ENCODE peak calls at places on chromosomes 16 and 17, in six cellular contexts. Q is MM.1S; K is cardiac muscle cell; A is B cell; F is CD8-positive, alpha-beta T cell; L is heart right ventricle. M is an unnamed sample.

GRCh38 chr16:73059779-73060178 is 11.9 kb upstream of the ZFHX3 start:
- DNase-seq in Q (no peak), A (no peak), L (no peak), K (no peak), F (no peak), M (no peak)

GRCh38 chr16:23435500-23435899 is 17.5 kb downstream of the COG7 start:
- DNase-seq in A (peak), F (peak), Q (peak), L (peak), K (peak), M (peak)

GRCh38 chr17:32269377-32269776 is 3.7 kb downstream of the RHBDL3 start:
- DNase-seq in L (no peak), F (no peak), Q (no peak), A (no peak), K (no peak), M (no peak)

GRCh38 chr17:63996430-63997182 is 1.5 kb upstream of the PRR29 start:
- DNase-seq in Q (no peak), L (no peak), F (no peak), K (no peak), A (no peak), M (no peak)

GRCh38 chr17:4834621-4835020 is 1.5 kb downstream of the MINK1 start:
- DNase-seq in A (no peak), L (no peak), Q (no peak), F (no peak), K (no peak), M (no peak)

GRCh38 chr17:48043171-48043570 is 5.0 kb upstream of the NFE2L1 start:
- DNase-seq in F (no peak), K (no peak), Q (no peak), A (no peak), L (no peak), M (no peak)

GRCh38 chr17:30433514-30433913 is 43.7 kb upstream of the GOSR1 start:
- DNase-seq in L (no peak), Q (no peak), A (no peak), F (no peak), K (no peak), M (no peak)

GRCh38 chr17:62995377-62995885 is 29.4 kb downstream of the TANC2 start:
- DNase-seq in K (peak), A (no peak), Q (peak), L (peak), F (no peak), M (peak)

GRCh38 chr17:73397278-73397826 is 85.6 kb upstream of the CDC42EP4 start:
- DNase-seq in A (no peak), K (no peak), F (no peak), Q (no peak), L (no peak), M (no peak)

GRCh38 chr17:1627219-1627986 is 1.2 kb downstream of the SLC43A2 start:
- DNase-seq in Q (no peak), A (peak), L (no peak), K (no peak), F (no peak), M (peak)

GRCh38 chr17:50863221-50863843 is 2.8 kb downstream of the TOB1 start:
- DNase-seq in Q (peak), K (peak), L (no peak), A (no peak), F (peak), M (peak)

GRCh38 chr17:14270508-14270907 is 30.4 kb upstream of the HS3ST3B1 start:
- DNase-seq in A (no peak), Q (no peak), K (no peak), F (no peak), L (no peak), M (no peak)

GRCh38 chr17:3695723-3696411 is at the start of gene P2RX5:
- DNase-seq in F (peak), A (peak), Q (peak), L (no peak), K (peak), M (peak)

GRCh38 chr17:18002171-18002570 is 29.5 kb downstream of the DRC3 start:
- DNase-seq in A (no peak), F (no peak), K (no peak), Q (no peak), L (no peak), M (no peak)

GRCh38 chr16:50121721-50122445 is 31.2 kb upstream of the TENT4B start:
- DNase-seq in Q (peak), F (peak), L (no peak), A (no peak), K (no peak), M (no peak)

GRCh38 chr17:5422505-5422904 is 2.5 kb downstream of the RPAIN start:
- DNase-seq in F (no peak), Q (no peak), K (no peak), A (no peak), L (no peak), M (no peak)

GRCh38 chr16:11095935-11096334 is 151.6 kb downstream of the CLEC16A start:
- DNase-seq in Q (no peak), K (no peak), L (no peak), A (no peak), F (no peak), M (no peak)

GRCh38 chr16:3266873-3267537 is 10.6 kb upstream of the MEFV start:
- DNase-seq in L (no peak), Q (no peak), A (no peak), K (peak), F (no peak), M (no peak)

GRCh38 chr16:88526906-88527185 is 43.4 kb upstream of the ZC3H18 start:
- DNase-seq in F (no peak), K (no peak), A (no peak), L (no peak), Q (no peak), M (no peak)

GRCh38 chr16:75402821-75403475 is 30.4 kb downstream of the CFDP1 start:
- DNase-seq in K (peak), L (no peak), F (no peak), A (peak), Q (no peak), M (no peak)

GRCh38 chr16:4052801-4053662 is 63.2 kb downstream of the ADCY9 start:
- DNase-seq in L (peak), Q (no peak), F (no peak), A (no peak), K (peak), M (no peak)

GRCh38 chr17:74452027-74452840 is 14.2 kb upstream of the CD300A start:
- DNase-seq in A (no peak), Q (no peak), F (no peak), K (no peak), L (no peak), M (no peak)

GRCh38 chr17:36697907-36698526 is 96.6 kb downstream of the MRM1 start:
- DNase-seq in K (peak), A (no peak), L (no peak), F (no peak), Q (no peak), M (peak)

GRCh38 chr16:14377326-14377725 is 252.7 kb downstream of the PARN start:
- DNase-seq in L (no peak), Q (no peak), F (no peak), A (no peak), K (no peak), M (no peak)

GRCh38 chr17:11823862-11824261 is 173.4 kb downstream of the ZNF18 start:
- DNase-seq in A (no peak), L (no peak), F (no peak), Q (no peak), K (no peak), M (no peak)

GRCh38 chr17:10754861-10755591 is 25.2 kb upstream of the TMEM220 start:
- DNase-seq in F (no peak), Q (no peak), L (no peak), K (peak), A (no peak), M (peak)

GRCh38 chr17:74840989-74841666 is 18.6 kb downstream of the GRIN2C start:
- DNase-seq in L (peak), Q (no peak), F (no peak), K (peak), A (peak), M (no peak)

DNA sequence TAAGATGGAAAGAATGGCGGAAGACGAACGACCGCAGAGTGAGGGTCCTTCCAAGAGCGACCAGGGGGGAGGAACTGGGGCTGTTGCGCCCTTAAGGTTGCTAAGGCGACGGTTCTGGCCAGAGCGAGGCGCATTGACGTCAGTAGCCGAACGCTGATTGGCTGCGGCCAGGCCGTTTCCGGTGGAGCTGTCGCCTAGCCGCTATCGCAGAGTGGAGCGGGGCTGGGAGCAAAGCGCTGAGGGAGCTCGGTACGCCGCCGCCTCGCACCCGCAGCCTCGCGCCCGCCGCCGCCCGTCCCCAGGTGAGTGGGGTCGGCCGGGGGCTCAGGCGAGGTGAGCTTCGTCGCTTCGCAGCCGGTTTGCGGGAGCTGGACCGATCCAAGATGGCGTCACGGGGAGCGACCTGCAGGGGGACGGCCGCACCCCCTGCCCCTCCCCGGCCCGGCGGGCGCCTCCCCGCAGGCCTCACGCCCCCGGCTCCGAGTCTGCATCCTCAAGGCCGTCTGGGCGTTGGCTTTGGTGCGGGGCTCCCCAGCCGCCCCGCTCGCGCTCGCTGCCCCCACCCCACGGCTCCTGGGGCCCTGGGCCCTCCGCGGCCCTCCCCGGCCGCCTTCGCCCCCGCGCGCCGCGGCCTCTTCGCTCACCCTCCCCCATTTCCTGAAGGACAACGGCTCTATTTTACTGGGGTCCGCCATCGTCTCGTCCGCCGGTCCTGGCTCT is at the start of gene PRKAR1A:
- DNase-seq in F (peak), L (peak), A (peak), K (peak), Q (peak), M (peak)
- TF ChIP-seq CTCF in F (no peak), L (no peak), A (no peak), K (no peak), Q (no peak), M (no peak)

GRCh38 chr17:19337712-19338023 is 24.9 kb downstream of the B9D1 start:
- DNase-seq in F (no peak), Q (no peak), K (no peak), A (no peak), L (no peak), M (no peak)

GRCh38 chr17:19335951-19336631 is 26.4 kb downstream of the B9D1 start:
- DNase-seq in A (no peak), K (no peak), L (no peak), Q (no peak), F (no peak), M (no peak)

GRCh38 chr17:19339341-19339815 is 23.1 kb downstream of the B9D1 start:
- DNase-seq in L (no peak), F (no peak), A (no peak), K (no peak), Q (no peak), M (no peak)

GRCh38 chr17:19338031-19338990 is 24.2 kb downstream of the B9D1 start:
- DNase-seq in A (peak), F (peak), L (peak), Q (peak), K (peak), M (peak)

DNA sequence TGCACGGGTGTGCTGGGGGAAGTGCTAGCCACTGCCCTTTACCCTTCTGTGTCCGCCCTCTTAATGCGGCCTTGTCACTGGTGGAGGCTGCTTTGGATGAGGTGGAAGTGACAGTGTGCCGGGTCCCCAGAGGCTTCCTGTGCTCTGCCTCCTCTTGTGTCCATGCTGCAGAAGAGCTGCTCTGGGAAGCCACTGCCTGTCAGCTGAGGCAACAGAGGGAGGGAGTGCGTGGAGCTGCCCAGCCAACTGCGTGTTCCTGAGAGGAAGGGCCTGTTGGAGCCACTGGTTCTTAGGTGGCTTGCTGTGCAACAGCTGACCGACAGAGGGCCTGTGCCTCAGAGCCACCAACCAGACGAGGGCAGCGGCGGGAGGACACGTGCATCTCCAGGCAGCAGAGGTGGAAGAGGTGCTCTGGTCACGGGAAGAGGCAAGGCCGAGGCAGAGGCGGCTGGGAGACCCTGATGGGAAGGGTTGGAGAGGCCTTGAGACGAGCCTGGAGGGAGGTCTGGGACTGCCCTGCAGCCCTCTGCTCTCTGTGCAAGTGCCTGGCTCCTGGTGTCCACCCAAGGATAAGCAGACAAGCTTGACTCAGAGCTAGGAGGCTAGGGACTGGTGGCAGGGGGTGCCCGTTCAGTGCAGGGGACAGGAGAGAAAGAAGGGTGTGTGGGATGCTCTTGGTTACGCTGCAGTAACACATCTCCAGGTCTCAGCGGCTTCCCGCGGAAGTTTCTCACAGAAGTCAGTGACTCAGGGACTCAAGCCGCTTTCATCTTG is 25.4 kb downstream of the B9D1 start:
- DNase-seq in A (no peak), K (peak), Q (no peak), L (no peak), F (no peak), M (no peak)
- TF ChIP-seq CTCF in A (no peak), K (no peak), Q (no peak), L (no peak), F (no peak), M (no peak)

GRCh38 chr17:77247609-77248008 is 106.8 kb downstream of the SEC14L1 start:
- DNase-seq in L (no peak), Q (no peak), K (no peak), F (no peak), A (no peak), M (no peak)
- TF ChIP-seq CTCF in L (no peak), Q (no peak), K (no peak), F (no peak), A (no peak), M (no peak)

DNA sequence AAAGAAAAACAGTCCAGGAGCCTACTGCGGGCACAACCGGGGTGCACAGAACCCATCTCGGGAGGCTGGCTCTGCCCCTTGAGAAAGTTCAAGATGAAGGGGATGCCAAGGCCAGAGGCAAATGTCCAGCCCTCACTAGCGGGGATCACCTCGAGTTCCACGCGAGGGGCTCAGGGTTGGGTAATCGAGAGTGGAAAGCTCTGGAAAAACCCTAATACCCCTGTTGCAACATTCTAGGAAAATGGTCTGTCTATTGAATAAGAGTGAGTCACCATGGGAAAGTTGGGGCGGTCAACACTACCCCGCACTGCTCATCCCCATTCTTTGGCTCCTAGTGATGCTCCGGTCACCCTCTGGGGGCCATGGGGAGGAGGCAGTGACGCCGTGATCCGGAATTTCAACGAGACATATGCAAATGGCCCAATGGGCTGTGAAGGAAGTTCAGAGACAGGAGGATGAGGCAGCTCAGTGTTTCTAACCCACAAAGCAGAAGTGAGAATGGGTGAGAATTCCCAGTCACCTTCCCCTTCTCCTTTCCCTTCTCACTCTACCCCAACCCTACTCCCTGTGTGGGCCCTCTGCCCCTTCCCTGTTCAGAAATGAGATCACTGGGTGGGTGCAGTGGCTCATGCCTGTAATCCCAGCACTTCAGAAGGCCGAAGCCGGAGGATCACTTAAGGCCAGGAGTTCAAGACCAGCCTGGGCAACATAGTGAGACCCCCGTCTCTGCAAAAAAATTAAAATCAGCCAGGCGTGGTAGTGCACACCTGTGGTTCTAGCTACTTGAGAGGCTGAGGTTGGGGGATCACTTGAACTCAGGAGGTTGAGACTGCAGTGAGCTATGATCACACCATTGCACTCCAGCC is 22.4 kb downstream of the SOCS3 start:
- DNase-seq in K (no peak), Q (no peak), F (no peak), A (peak), L (no peak), M (no peak)
- TF ChIP-seq CTCF in K (no peak), Q (no peak), F (no peak), A (peak), L (no peak), M (no peak)

GRCh38 chr17:49495842-49496182 is 719 bp downstream of the NGFR start:
- DNase-seq in L (no peak), F (no peak), A (peak), K (no peak), Q (no peak), M (no peak)

GRCh38 chr17:49496866-49497146 is 1.7 kb downstream of the NGFR start:
- DNase-seq in F (peak), L (no peak), Q (no peak), A (no peak), K (no peak), M (no peak)

GRCh38 chr17:49497147-49498036 is 2.3 kb downstream of the NGFR start:
- DNase-seq in K (peak), Q (no peak), F (peak), A (peak), L (peak), M (peak)

GRCh38 chr17:49496183-49496865 is 1.2 kb downstream of the NGFR start:
- DNase-seq in Q (peak), K (peak), L (peak), A (peak), F (peak), M (peak)

GRCh38 chr17:49498037-49498615 is 3.0 kb downstream of the NGFR start:
- DNase-seq in A (no peak), F (no peak), K (peak), Q (no peak), L (no peak), M (peak)
- TF ChIP-seq CTCF in A (no peak), F (no peak), K (peak), Q (no peak), L (no peak), M (no peak)

GRCh38 chr17:81118308-81119221 is 46.7 kb upstream of the PVALEF start:
- DNase-seq in A (no peak), K (no peak), L (no peak), Q (no peak), F (no peak), M (no peak)
- TF ChIP-seq CTCF in A (no peak), K (no peak), L (no peak), Q (no peak), F (no peak), M (no peak)

GRCh38 chr16:56611281-56611833 is 3.0 kb downstream of the MT2A start:
- DNase-seq in L (peak), K (no peak), Q (no peak), A (no peak), F (no peak), M (no peak)

GRCh38 chr16:56610609-56611111 is 2.3 kb downstream of the MT2A start:
- DNase-seq in K (no peak), L (peak), A (no peak), F (no peak), Q (no peak), M (no peak)

GRCh38 chr16:56608876-56609462 is 585 bp downstream of the MT2A start:
- DNase-seq in A (no peak), L (no peak), K (no peak), F (no peak), Q (no peak), M (no peak)

GRCh38 chr16:56609463-56609921 is 1.1 kb downstream of the MT2A start:
- DNase-seq in A (peak), K (no peak), Q (peak), F (peak), L (peak), M (no peak)

GRCh38 chr16:56610017-56610608 is 1.7 kb downstream of the MT2A start:
- DNase-seq in K (no peak), L (no peak), A (no peak), F (peak), Q (no peak), M (no peak)
- TF ChIP-seq CTCF in K (no peak), L (no peak), A (no peak), F (no peak), Q (no peak), M (no peak)

GRCh38 chr16:85346404-85347212 is 234.3 kb upstream of the CIBAR2 start:
- DNase-seq in L (no peak), F (no peak), K (no peak), Q (no peak), A (no peak), M (no peak)

GRCh38 chr16:85348065-85348840 is 236.0 kb upstream of the CIBAR2 start:
- DNase-seq in A (no peak), K (no peak), F (no peak), Q (no peak), L (no peak), M (no peak)

GRCh38 chr16:85345129-85345639 is 232.9 kb upstream of the CIBAR2 start:
- DNase-seq in L (no peak), F (no peak), K (no peak), A (no peak), Q (no peak), M (no peak)

GRCh38 chr16:85348921-85349334 is 236.7 kb upstream of the CIBAR2 start:
- DNase-seq in Q (no peak), K (no peak), A (no peak), F (no peak), L (no peak), M (no peak)

GRCh38 chr16:85347213-85347591 is 234.9 kb upstream of the CIBAR2 start:
- DNase-seq in F (no peak), K (peak), L (no peak), A (no peak), Q (no peak), M (no peak)
- TF ChIP-seq CTCF in F (no peak), K (peak), L (no peak), A (no peak), Q (no peak), M (no peak)

GRCh38 chr17:19933633-19934032 is 44.0 kb downstream of the AKAP10 start:
- DNase-seq in L (no peak), K (no peak), F (no peak), A (no peak), Q (no peak), M (no peak)
- TF ChIP-seq CTCF in L (no peak), K (no peak), F (no peak), A (no peak), Q (no peak), M (no peak)